ENCODE peak calls at places on chromosomes 5 and 9, in seven cellular contexts. One of them, this sample, is unnamed.

GRCh38 chr5:123350744-123351143 is 72.5 kb downstream of the CEP120 start:
- DNase-seq in EH: no peak
- DNase-seq in HEK293T: no peak
- DNase-seq in activated T-cell treated with anti-CD3 and anti-CD28 coated beads, Interleukin-2, amount 50 U/mL, for 24 hours: no peak
- DNase-seq in cardiac muscle cell: no peak
- DNase-seq in NCI-H1092 treated with DMSO at 0.1 percent for 48 hours: no peak
- DNase-seq in WTC11: no peak
- DNase-seq in this sample: no peak

GRCh38 chr5:89262030-89262429 is 379.0 kb upstream of the MEF2C start:
- DNase-seq in activated T-cell treated with anti-CD3 and anti-CD28 coated beads, Interleukin-2, amount 50 U/mL, for 24 hours: no peak
- DNase-seq in EH: no peak
- DNase-seq in NCI-H1092 treated with DMSO at 0.1 percent for 48 hours: no peak
- DNase-seq in cardiac muscle cell: no peak
- DNase-seq in WTC11: no peak
- DNase-seq in HEK293T: no peak
- DNase-seq in this sample: no peak

GRCh38 chr5:168874713-168875380 is 295.7 kb upstream of the PANK3 start:
- DNase-seq in HEK293T: peak
- DNase-seq in NCI-H1092 treated with DMSO at 0.1 percent for 48 hours: no peak
- DNase-seq in cardiac muscle cell: peak
- DNase-seq in WTC11: no peak
- DNase-seq in EH: peak
- DNase-seq in activated T-cell treated with anti-CD3 and anti-CD28 coated beads, Interleukin-2, amount 50 U/mL, for 24 hours: no peak
- DNase-seq in this sample: no peak

GRCh38 chr5:38446029-38446522 is 110.4 kb downstream of the LIFR start:
- DNase-seq in NCI-H1092 treated with DMSO at 0.1 percent for 48 hours: no peak
- DNase-seq in WTC11: no peak
- DNase-seq in HEK293T: no peak
- DNase-seq in cardiac muscle cell: no peak
- DNase-seq in EH: peak
- DNase-seq in activated T-cell treated with anti-CD3 and anti-CD28 coated beads, Interleukin-2, amount 50 U/mL, for 24 hours: no peak
- DNase-seq in this sample: no peak

GRCh38 chr9:61668846-61669245 is 479.0 kb downstream of the SPATA31A7 start:
- DNase-seq in NCI-H1092 treated with DMSO at 0.1 percent for 48 hours: no peak
- DNase-seq in EH: no peak
- DNase-seq in activated T-cell treated with anti-CD3 and anti-CD28 coated beads, Interleukin-2, amount 50 U/mL, for 24 hours: peak
- DNase-seq in HEK293T: no peak
- DNase-seq in WTC11: no peak
- DNase-seq in cardiac muscle cell: no peak
- DNase-seq in this sample: peak

GRCh38 chr9:101311759-101312420 is 72.9 kb downstream of the BAAT start:
- DNase-seq in EH: peak
- DNase-seq in NCI-H1092 treated with DMSO at 0.1 percent for 48 hours: peak
- DNase-seq in HEK293T: peak
- DNase-seq in cardiac muscle cell: peak
- DNase-seq in activated T-cell treated with anti-CD3 and anti-CD28 coated beads, Interleukin-2, amount 50 U/mL, for 24 hours: no peak
- DNase-seq in WTC11: no peak
- DNase-seq in this sample: no peak

GRCh38 chr5:132489871-132490483 is 596 bp downstream of the IRF1 start:
- DNase-seq in HEK293T: peak
- DNase-seq in NCI-H1092 treated with DMSO at 0.1 percent for 48 hours: no peak
- DNase-seq in WTC11: peak
- DNase-seq in EH: peak
- DNase-seq in activated T-cell treated with anti-CD3 and anti-CD28 coated beads, Interleukin-2, amount 50 U/mL, for 24 hours: peak
- DNase-seq in cardiac muscle cell: peak
- DNase-seq in this sample: peak

GRCh38 chr9:37034320-37034937 is 361 bp upstream of the PAX5 start:
- DNase-seq in cardiac muscle cell: no peak
- DNase-seq in HEK293T: no peak
- DNase-seq in NCI-H1092 treated with DMSO at 0.1 percent for 48 hours: peak
- DNase-seq in WTC11: peak
- DNase-seq in EH: peak
- DNase-seq in activated T-cell treated with anti-CD3 and anti-CD28 coated beads, Interleukin-2, amount 50 U/mL, for 24 hours: peak
- DNase-seq in this sample: no peak

GRCh38 chr9:131366745-131367401 is 27.0 kb upstream of the PRRC2B start:
- DNase-seq in NCI-H1092 treated with DMSO at 0.1 percent for 48 hours: no peak
- DNase-seq in HEK293T: peak
- DNase-seq in EH: peak
- DNase-seq in activated T-cell treated with anti-CD3 and anti-CD28 coated beads, Interleukin-2, amount 50 U/mL, for 24 hours: no peak
- DNase-seq in WTC11: peak
- DNase-seq in cardiac muscle cell: peak
- DNase-seq in this sample: no peak

GRCh38 chr9:81069038-81069795 is 620.1 kb downstream of the TLE1 start:
- DNase-seq in HEK293T: no peak
- DNase-seq in WTC11: no peak
- DNase-seq in NCI-H1092 treated with DMSO at 0.1 percent for 48 hours: no peak
- DNase-seq in cardiac muscle cell: no peak
- DNase-seq in EH: no peak
- DNase-seq in activated T-cell treated with anti-CD3 and anti-CD28 coated beads, Interleukin-2, amount 50 U/mL, for 24 hours: no peak
- DNase-seq in this sample: no peak

GRCh38 chr5:122154910-122155309 is 25.6 kb downstream of the ZNF474 start:
- DNase-seq in activated T-cell treated with anti-CD3 and anti-CD28 coated beads, Interleukin-2, amount 50 U/mL, for 24 hours: no peak
- DNase-seq in HEK293T: no peak
- DNase-seq in EH: peak
- DNase-seq in NCI-H1092 treated with DMSO at 0.1 percent for 48 hours: no peak
- DNase-seq in WTC11: no peak
- DNase-seq in cardiac muscle cell: peak
- DNase-seq in this sample: peak

GRCh38 chr9:122767821-122768220 is 20.9 kb upstream of the OR5C1 start:
- DNase-seq in HEK293T: no peak
- DNase-seq in EH: no peak
- DNase-seq in activated T-cell treated with anti-CD3 and anti-CD28 coated beads, Interleukin-2, amount 50 U/mL, for 24 hours: no peak
- DNase-seq in cardiac muscle cell: no peak
- DNase-seq in NCI-H1092 treated with DMSO at 0.1 percent for 48 hours: no peak
- DNase-seq in WTC11: no peak
- DNase-seq in this sample: no peak

GRCh38 chr9:438066-438465 is 223.4 kb downstream of the DOCK8 start:
- DNase-seq in HEK293T: no peak
- DNase-seq in WTC11: no peak
- DNase-seq in activated T-cell treated with anti-CD3 and anti-CD28 coated beads, Interleukin-2, amount 50 U/mL, for 24 hours: no peak
- DNase-seq in NCI-H1092 treated with DMSO at 0.1 percent for 48 hours: no peak
- DNase-seq in cardiac muscle cell: peak
- DNase-seq in EH: no peak
- DNase-seq in this sample: no peak

GRCh38 chr9:91746357-91746756 is 203.7 kb downstream of the ROR2 start:
- DNase-seq in cardiac muscle cell: no peak
- DNase-seq in EH: no peak
- DNase-seq in activated T-cell treated with anti-CD3 and anti-CD28 coated beads, Interleukin-2, amount 50 U/mL, for 24 hours: no peak
- DNase-seq in NCI-H1092 treated with DMSO at 0.1 percent for 48 hours: no peak
- DNase-seq in HEK293T: no peak
- DNase-seq in WTC11: no peak
- DNase-seq in this sample: no peak

GRCh38 chr9:134595014-134595413 is 46.6 kb upstream of the COL5A1 start:
- DNase-seq in EH: no peak
- DNase-seq in WTC11: no peak
- DNase-seq in NCI-H1092 treated with DMSO at 0.1 percent for 48 hours: no peak
- DNase-seq in activated T-cell treated with anti-CD3 and anti-CD28 coated beads, Interleukin-2, amount 50 U/mL, for 24 hours: peak
- DNase-seq in HEK293T: no peak
- DNase-seq in cardiac muscle cell: no peak
- DNase-seq in this sample: no peak

GRCh38 chr5:151022511-151023018 is 2.2 kb downstream of the GPX3 start:
- DNase-seq in NCI-H1092 treated with DMSO at 0.1 percent for 48 hours: no peak
- DNase-seq in HEK293T: no peak
- DNase-seq in activated T-cell treated with anti-CD3 and anti-CD28 coated beads, Interleukin-2, amount 50 U/mL, for 24 hours: no peak
- DNase-seq in EH: no peak
- DNase-seq in cardiac muscle cell: peak
- DNase-seq in WTC11: no peak
- DNase-seq in this sample: no peak

GRCh38 chr5:6715271-6715670 is 2.0 kb downstream of the TENT4A start:
- DNase-seq in cardiac muscle cell: no peak
- DNase-seq in NCI-H1092 treated with DMSO at 0.1 percent for 48 hours: no peak
- DNase-seq in HEK293T: no peak
- DNase-seq in EH: no peak
- DNase-seq in activated T-cell treated with anti-CD3 and anti-CD28 coated beads, Interleukin-2, amount 50 U/mL, for 24 hours: no peak
- DNase-seq in WTC11: no peak
- DNase-seq in this sample: no peak

GRCh38 chr5:72509401-72509800 is 2.2 kb upstream of the ZNF366 start:
- DNase-seq in EH: no peak
- DNase-seq in WTC11: no peak
- DNase-seq in activated T-cell treated with anti-CD3 and anti-CD28 coated beads, Interleukin-2, amount 50 U/mL, for 24 hours: no peak
- DNase-seq in NCI-H1092 treated with DMSO at 0.1 percent for 48 hours: no peak
- DNase-seq in HEK293T: no peak
- DNase-seq in cardiac muscle cell: no peak
- DNase-seq in this sample: no peak

GRCh38 chr5:14341571-14342225 is 198.6 kb downstream of the TRIO start:
- DNase-seq in EH: no peak
- DNase-seq in NCI-H1092 treated with DMSO at 0.1 percent for 48 hours: no peak
- DNase-seq in activated T-cell treated with anti-CD3 and anti-CD28 coated beads, Interleukin-2, amount 50 U/mL, for 24 hours: no peak
- DNase-seq in HEK293T: no peak
- DNase-seq in WTC11: peak
- DNase-seq in cardiac muscle cell: no peak
- DNase-seq in this sample: no peak

GRCh38 chr5:180862645-180863044 is 1.6 kb upstream of the ZFP62 start:
- DNase-seq in WTC11: peak
- DNase-seq in cardiac muscle cell: no peak
- DNase-seq in activated T-cell treated with anti-CD3 and anti-CD28 coated beads, Interleukin-2, amount 50 U/mL, for 24 hours: no peak
- DNase-seq in NCI-H1092 treated with DMSO at 0.1 percent for 48 hours: no peak
- DNase-seq in HEK293T: no peak
- DNase-seq in EH: no peak
- DNase-seq in this sample: no peak

GRCh38 chr5:138647261-138647788 is 72.1 kb upstream of the HSPA9 start:
- DNase-seq in EH: peak
- DNase-seq in HEK293T: no peak
- DNase-seq in WTC11: no peak
- DNase-seq in cardiac muscle cell: peak
- DNase-seq in NCI-H1092 treated with DMSO at 0.1 percent for 48 hours: no peak
- DNase-seq in activated T-cell treated with anti-CD3 and anti-CD28 coated beads, Interleukin-2, amount 50 U/mL, for 24 hours: no peak
- DNase-seq in this sample: peak

GRCh38 chr5:36150676-36151433 is 832 bp downstream of the LMBRD2 start:
- DNase-seq in EH: peak
- DNase-seq in NCI-H1092 treated with DMSO at 0.1 percent for 48 hours: peak
- DNase-seq in HEK293T: peak
- DNase-seq in cardiac muscle cell: peak
- DNase-seq in WTC11: peak
- DNase-seq in activated T-cell treated with anti-CD3 and anti-CD28 coated beads, Interleukin-2, amount 50 U/mL, for 24 hours: peak
- DNase-seq in this sample: peak

This sample was measured in left lung.